ENCODE peak calls at places on chromosomes 16 and 17, in four cellular contexts. One of them, this sample, is unnamed.

GRCh38 chr17:73705594-73705993 is 61.3 kb upstream of the SDK2 start:
- DNase-seq in stomach: no peak
- DNase-seq in heart right ventricle: no peak
- DNase-seq in heart left ventricle: no peak
- DNase-seq in this sample: no peak

GRCh38 chr16:85424260-85425060 is 188.7 kb upstream of the GSE1 start:
- DNase-seq in stomach: peak; percentile 63
- DNase-seq in heart right ventricle: peak; percentile 9
- DNase-seq in heart left ventricle: no peak
- DNase-seq in this sample: peak; percentile 38

GRCh38 chr16:27786881-27787625 is 237.1 kb downstream of the KATNIP start:
- DNase-seq in heart right ventricle: no peak
- DNase-seq in heart left ventricle: peak; percentile 14
- DNase-seq in stomach: no peak
- DNase-seq in this sample: no peak

GRCh38 chr16:17555176-17555575 is 84.4 kb upstream of the XYLT1 start:
- DNase-seq in heart right ventricle: no peak
- DNase-seq in heart left ventricle: no peak
- DNase-seq in stomach: no peak
- DNase-seq in this sample: no peak

GRCh38 chr17:9902116-9902515 is 3.0 kb downstream of the RCVRN start:
- DNase-seq in heart right ventricle: no peak
- DNase-seq in heart left ventricle: no peak
- DNase-seq in stomach: no peak
- DNase-seq in this sample: no peak

GRCh38 chr16:19785512-19786130 is 67.5 kb downstream of the IQCK start:
- DNase-seq in heart left ventricle: no peak
- DNase-seq in stomach: no peak
- DNase-seq in heart right ventricle: no peak
- DNase-seq in this sample: no peak

GRCh38 chr16:57245472-57246113 is 534 bp downstream of the ARL2BP start:
- DNase-seq in heart right ventricle: peak; percentile 50
- DNase-seq in heart left ventricle: peak; percentile 57
- DNase-seq in stomach: peak; percentile 40
- DNase-seq in this sample: no peak

GRCh38 chr17:47999612-48000011 is 28.7 kb downstream of the CDK5RAP3 start:
- DNase-seq in stomach: no peak
- DNase-seq in heart right ventricle: no peak
- DNase-seq in heart left ventricle: no peak
- DNase-seq in this sample: no peak

GRCh38 chr16:80656731-80657150 is 115.9 kb downstream of the DYNLRB2 start:
- DNase-seq in heart left ventricle: no peak
- DNase-seq in stomach: no peak
- DNase-seq in heart right ventricle: no peak
- DNase-seq in this sample: no peak

GRCh38 chr16:10989494-10989893 is 45.1 kb downstream of the CLEC16A start:
- DNase-seq in stomach: no peak
- DNase-seq in heart left ventricle: no peak
- DNase-seq in heart right ventricle: no peak
- DNase-seq in this sample: no peak

GRCh38 chr17:49997773-49998703 is 3.0 kb upstream of the DLX3 start:
- DNase-seq in heart left ventricle: peak; percentile 78
- DNase-seq in heart right ventricle: peak; percentile 57
- DNase-seq in stomach: peak; percentile 79
- DNase-seq in this sample: peak; percentile 73

GRCh38 chr16:22318690-22319358 is 21.6 kb downstream of the POLR3E start:
- DNase-seq in heart left ventricle: no peak
- DNase-seq in heart right ventricle: no peak
- DNase-seq in stomach: peak; percentile 43
- DNase-seq in this sample: no peak

GRCh38 chr17:4777969-4778760 is 6.5 kb downstream of the TM4SF5 start:
- DNase-seq in heart right ventricle: no peak
- DNase-seq in stomach: no peak
- DNase-seq in heart left ventricle: no peak
- DNase-seq in this sample: no peak

GRCh38 chr16:89720859-89721643 is at the start of the genes VPS9D1 and ZNF276:
- DNase-seq in heart left ventricle: peak; percentile 91
- DNase-seq in heart right ventricle: peak; percentile 88
- DNase-seq in stomach: peak; percentile 86
- DNase-seq in this sample: peak; percentile 94

GRCh38 chr17:8574687-8575086 is 55.8 kb downstream of the MYH10 start:
- DNase-seq in heart right ventricle: no peak
- DNase-seq in stomach: no peak
- DNase-seq in heart left ventricle: peak; percentile 29
- DNase-seq in this sample: no peak

GRCh38 chr16:76913046-76913445 is 277.9 kb upstream of the MON1B start:
- DNase-seq in stomach: no peak
- DNase-seq in heart left ventricle: no peak
- DNase-seq in heart right ventricle: no peak
- DNase-seq in this sample: no peak

GRCh38 chr17:17060930-17061329 is 18.7 kb downstream of the MPRIP start:
- DNase-seq in stomach: no peak
- DNase-seq in heart left ventricle: no peak
- DNase-seq in heart right ventricle: no peak
- DNase-seq in this sample: no peak

GRCh38 chr17:56653877-56654276 is 60.4 kb downstream of the NOG start:
- DNase-seq in heart left ventricle: no peak
- DNase-seq in heart right ventricle: no peak
- DNase-seq in stomach: no peak
- DNase-seq in this sample: no peak

GRCh38 chr17:1055231-1055630 is 58.3 kb downstream of the TIMM22 start:
- DNase-seq in heart right ventricle: no peak
- DNase-seq in heart left ventricle: peak; percentile 12
- DNase-seq in stomach: no peak
- DNase-seq in this sample: no peak

GRCh38 chr16:457732-458400 is 32.4 kb downstream of the RAB11FIP3 start:
- DNase-seq in heart right ventricle: no peak
- DNase-seq in stomach: no peak
- DNase-seq in heart left ventricle: no peak
- DNase-seq in this sample: peak; percentile 32

GRCh38 chr17:41811549-41812175 is at the start of gene P3H4:
- DNase-seq in heart left ventricle: peak; percentile 84
- DNase-seq in stomach: peak; percentile 85
- DNase-seq in heart right ventricle: peak; percentile 83
- DNase-seq in this sample: peak; percentile 93

GRCh38 chr17:75486151-75486550 is 29.2 kb downstream of the CASKIN2 start:
- DNase-seq in stomach: no peak
- DNase-seq in heart left ventricle: peak; percentile 26
- DNase-seq in heart right ventricle: peak; percentile 13
- DNase-seq in this sample: no peak

GRCh38 chr17:19769946-19770652 is 22.0 kb upstream of the ALDH3A1 start:
- DNase-seq in heart left ventricle: no peak
- DNase-seq in heart right ventricle: no peak
- DNase-seq in stomach: no peak
- DNase-seq in this sample: no peak

GRCh38 chr17:19773534-19773933 is 25.4 kb upstream of the ALDH3A1 start:
- DNase-seq in heart left ventricle: no peak
- DNase-seq in stomach: no peak
- DNase-seq in heart right ventricle: no peak
- DNase-seq in this sample: no peak

GRCh38 chr17:19768046-19768782 is 20.1 kb upstream of the ALDH3A1 start:
- DNase-seq in heart right ventricle: no peak
- DNase-seq in heart left ventricle: no peak
- DNase-seq in stomach: no peak
- DNase-seq in this sample: no peak

GRCh38 chr17:19771971-19772630 is 24.0 kb upstream of the ALDH3A1 start:
- DNase-seq in heart left ventricle: no peak
- DNase-seq in stomach: no peak
- DNase-seq in heart right ventricle: no peak
- DNase-seq in this sample: no peak

DNA sequence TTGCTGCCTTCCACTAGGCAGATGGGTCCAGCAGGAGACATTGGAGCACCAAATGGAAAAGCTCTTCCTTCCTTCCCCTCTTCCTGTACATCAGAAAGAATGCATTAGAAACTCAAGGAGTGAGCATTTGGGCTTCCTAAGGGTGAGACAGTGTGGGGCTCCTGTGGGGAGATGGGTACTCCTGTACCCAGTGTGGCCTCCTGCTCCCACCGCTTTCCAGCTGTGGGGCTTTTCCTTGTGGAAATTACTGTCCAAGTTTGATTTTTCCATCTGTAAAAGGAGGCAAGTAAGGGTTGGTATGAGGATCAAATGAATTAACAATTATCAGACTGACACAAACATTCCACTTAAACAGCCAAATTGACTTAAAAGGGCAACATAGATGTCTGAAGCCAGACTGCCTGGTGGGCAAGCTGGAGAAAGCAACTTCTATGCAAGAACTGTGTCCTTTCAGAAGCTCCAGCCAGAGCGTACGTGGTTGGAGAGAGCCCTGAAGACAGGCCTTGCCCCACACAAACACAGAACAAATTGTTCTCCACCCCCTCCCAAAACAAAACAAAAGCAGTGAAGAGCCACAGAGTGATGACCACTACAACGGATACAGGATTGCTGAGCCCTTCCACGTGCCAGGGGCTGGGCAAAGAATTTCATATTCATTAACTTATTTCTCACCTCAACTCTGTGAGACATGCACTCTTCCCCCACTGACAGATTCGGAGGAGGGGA is 23.1 kb upstream of the ALDH3A1 start:
- DNase-seq in heart right ventricle: no peak
- DNase-seq in heart left ventricle: no peak
- DNase-seq in stomach: no peak
- DNase-seq in this sample: no peak
- H3K27ac ChIP-seq in heart right ventricle: no peak overlapping the region
- H3K27ac ChIP-seq in heart left ventricle: no peak overlapping the region
- H3K27ac ChIP-seq in stomach: no peak overlapping the region
- H3K27ac ChIP-seq in this sample: no peak overlapping the region

DNA sequence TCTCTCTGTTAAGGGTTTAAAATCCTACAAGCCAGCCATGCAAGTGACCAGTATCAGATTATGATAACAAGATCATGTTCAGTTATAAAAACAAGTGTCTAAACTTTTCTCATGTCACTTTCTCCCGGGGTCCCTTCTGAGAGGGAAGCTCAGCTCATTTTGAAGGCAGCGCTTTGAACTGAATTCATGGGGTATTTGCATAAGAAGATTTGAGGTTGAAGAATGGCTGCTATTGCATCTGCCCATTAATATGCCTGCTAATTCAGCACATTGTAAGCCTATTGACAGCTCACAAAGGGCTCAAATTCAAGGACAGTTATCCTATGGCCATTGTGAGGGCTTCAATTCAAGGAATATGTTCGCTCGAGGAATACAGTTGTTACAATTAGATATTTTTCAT is 290.2 kb upstream of the IRX3 start:
- DNase-seq in heart right ventricle: no peak
- DNase-seq in stomach: no peak
- DNase-seq in heart left ventricle: no peak
- DNase-seq in this sample: no peak
- H3K27ac ChIP-seq in heart right ventricle: no peak overlapping the region
- H3K27ac ChIP-seq in stomach: no peak overlapping the region
- H3K27ac ChIP-seq in heart left ventricle: no peak overlapping the region
- H3K27ac ChIP-seq in this sample: no peak overlapping the region

GRCh38 chr16:47316686-47317085 is 144.2 kb downstream of the ITFG1 start:
- DNase-seq in heart left ventricle: no peak
- DNase-seq in heart right ventricle: no peak
- DNase-seq in stomach: no peak
- DNase-seq in this sample: no peak

GRCh38 chr16:47320546-47321315 is 140.1 kb downstream of the ITFG1 start:
- DNase-seq in stomach: no peak
- DNase-seq in heart right ventricle: no peak
- DNase-seq in heart left ventricle: no peak
- DNase-seq in this sample: no peak

GRCh38 chr16:47311738-47312505 is 148.9 kb downstream of the ITFG1 start:
- DNase-seq in heart left ventricle: no peak
- DNase-seq in stomach: no peak
- DNase-seq in heart right ventricle: no peak
- DNase-seq in this sample: no peak

GRCh38 chr16:47323241-47323640 is 137.6 kb downstream of the ITFG1 start:
- DNase-seq in heart left ventricle: no peak
- DNase-seq in stomach: no peak
- DNase-seq in heart right ventricle: no peak
- DNase-seq in this sample: no peak

GRCh38 chr16:47317465-47318240 is 143.2 kb downstream of the ITFG1 start:
- DNase-seq in heart right ventricle: no peak
- DNase-seq in heart left ventricle: no peak
- DNase-seq in stomach: no peak
- DNase-seq in this sample: no peak
- H3K27ac ChIP-seq in heart right ventricle: no peak overlapping the region
- H3K27ac ChIP-seq in heart left ventricle: no peak overlapping the region
- H3K27ac ChIP-seq in stomach: no peak overlapping the region
- H3K27ac ChIP-seq in this sample: no peak overlapping the region

DNA sequence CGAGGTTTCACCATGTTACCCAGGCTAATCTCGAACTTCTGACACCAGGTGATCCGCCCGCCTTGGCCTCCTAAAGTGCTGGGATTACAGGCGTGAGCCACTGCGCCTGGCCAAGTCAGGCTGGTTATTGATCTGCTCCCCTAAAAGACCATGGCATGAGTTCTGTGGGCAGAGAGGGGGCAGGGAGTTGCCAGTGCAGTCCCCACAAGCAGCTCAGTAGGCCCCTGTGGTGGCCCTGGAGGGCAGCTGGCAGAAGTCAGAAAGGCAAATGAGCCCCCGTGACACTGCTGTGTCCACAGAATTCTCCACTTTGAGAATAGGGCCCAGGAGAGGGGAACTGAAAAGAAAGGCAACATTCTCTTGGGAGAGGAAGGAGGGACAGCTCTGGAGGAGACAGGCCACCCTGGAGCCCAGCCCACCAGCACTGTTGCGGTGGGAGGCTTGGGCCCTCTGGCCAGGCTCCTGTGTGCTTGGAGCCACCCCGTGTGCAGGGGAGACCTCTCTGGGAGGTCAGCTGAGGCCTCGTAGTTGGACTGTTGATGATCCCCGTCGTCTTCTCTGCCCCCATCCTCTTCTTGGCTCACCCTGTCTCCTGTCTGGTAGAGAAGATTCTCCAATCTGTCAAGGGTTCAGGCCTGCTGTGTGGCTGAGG is 2.1 kb upstream of the AMDHD2 start:
- DNase-seq in heart left ventricle: no peak
- DNase-seq in heart right ventricle: peak; percentile 8
- DNase-seq in stomach: no peak
- DNase-seq in this sample: no peak
- H3K27ac ChIP-seq in heart left ventricle: peak overlapping the region; percentile 85
- H3K27ac ChIP-seq in heart right ventricle: peak overlapping the region; percentile 91
- H3K27ac ChIP-seq in stomach: peak overlapping the region; percentile 99
- H3K27ac ChIP-seq in this sample: peak overlapping the region; percentile 9

GRCh38 chr17:53470626-53471025 is 352.1 kb upstream of the KIF2B start:
- DNase-seq in stomach: no peak
- DNase-seq in heart right ventricle: no peak
- DNase-seq in heart left ventricle: no peak
- DNase-seq in this sample: no peak
- H3K27ac ChIP-seq in stomach: no peak overlapping the region
- H3K27ac ChIP-seq in heart right ventricle: no peak overlapping the region
- H3K27ac ChIP-seq in heart left ventricle: no peak overlapping the region
- H3K27ac ChIP-seq in this sample: no peak overlapping the region

This sample was measured in right cardiac atrium.